ENCODE peak calls at places on chromosomes 5 and 9, in four cellular contexts. O is astrocyte of the cerebellum, V is right atrium auricular region, G is NAMALWA. H is an unnamed sample.

GRCh38 chr5:138024117-138024516 is 8.8 kb downstream of the FAM13B start:
- DNase-seq in G (no peak), V (no peak), O (no peak), H (no peak)

GRCh38 chr5:26622947-26623346 is 415.4 kb downstream of the CDH9 start:
- DNase-seq in G (no peak), O (no peak), V (no peak), H (no peak)

GRCh38 chr9:3648266-3648665 is 122.5 kb upstream of the RFX3 start:
- DNase-seq in O (no peak), V (no peak), G (no peak), H (no peak)

GRCh38 chr5:102715405-102715804 is 39.7 kb upstream of the PAM start:
- DNase-seq in V (no peak), O (peak), G (no peak), H (peak)

GRCh38 chr5:13478831-13479465 is 465.5 kb downstream of the DNAH5 start:
- DNase-seq in G (peak), V (no peak), O (peak), H (peak)

GRCh38 chr5:135973323-135974018 is 18.7 kb upstream of the LECT2 start:
- DNase-seq in O (no peak), V (no peak), G (no peak), H (no peak)

GRCh38 chr5:149265559-149265958 is 6.1 kb upstream of the AFAP1L1 start:
- DNase-seq in V (no peak), O (no peak), G (peak), H (peak)

GRCh38 chr5:30100929-30101328 is 1092.6 kb upstream of the CDH6 start:
- DNase-seq in V (no peak), G (peak), O (no peak), H (no peak)

GRCh38 chr9:76725885-76726284 is 38.4 kb upstream of the PCA3 start:
- DNase-seq in G (no peak), O (no peak), V (no peak), H (no peak)

GRCh38 chr5:35117960-35118359 is 70.2 kb upstream of the AGXT2 start:
- DNase-seq in G (no peak), O (no peak), V (no peak), H (peak)

GRCh38 chr5:128009399-128009798 is 74.2 kb upstream of the SLC12A2 start:
- DNase-seq in O (no peak), V (no peak), G (no peak), H (no peak)

GRCh38 chr5:160240350-160240749 is 11.0 kb downstream of the FABP6 start:
- DNase-seq in G (no peak), V (no peak), O (no peak), H (no peak)

GRCh38 chr9:29211681-29212589 is 1638.7 kb upstream of the C9orf72 start:
- DNase-seq in V (no peak), O (no peak), G (no peak), H (no peak)

GRCh38 chr9:125993423-125993935 is 246.3 kb downstream of the PBX3 start:
- DNase-seq in V (no peak), G (no peak), O (no peak), H (no peak)

GRCh38 chr5:78273436-78273835 is 21.1 kb downstream of the AP3B1 start:
- DNase-seq in G (no peak), V (no peak), O (no peak), H (no peak)

GRCh38 chr9:120729796-120730195 is 15.5 kb upstream of the MEGF9 start:
- DNase-seq in G (peak), V (peak), O (no peak), H (no peak)

GRCh38 chr5:91281409-91281808 is 101.7 kb downstream of the ARRDC3 start:
- DNase-seq in G (no peak), O (peak), V (no peak), H (peak)

GRCh38 chr5:180138214-180138975 is 66.8 kb upstream of the RNF130 start:
- DNase-seq in G (no peak), O (no peak), V (peak), H (no peak)

GRCh38 chr5:109038209-109038840 is 290.6 kb downstream of the FER start:
- DNase-seq in G (no peak), V (no peak), O (no peak), H (no peak)

GRCh38 chr5:1519631-1520141 is 4.1 kb downstream of the LPCAT1 start:
- DNase-seq in O (no peak), V (peak), G (no peak), H (no peak)

GRCh38 chr5:125411163-125412050 is 665.0 kb upstream of the ZNF608 start:
- DNase-seq in V (no peak), O (no peak), G (peak), H (no peak)

GRCh38 chr5:107831612-107832395 is 161.1 kb upstream of the EFNA5 start:
- DNase-seq in G (no peak), O (no peak), V (no peak), H (no peak)